ENCODE peak calls at places on chromosomes 11 and 22, in four cellular contexts. X is H9, A is IMR-90, R is H1. I is an unnamed sample. For H3K4me1, the result is how much of the 10 kb centered on the place peaks cover.

GRCh38 chr22:27195104-27195503 is 537.7 kb downstream of the MIAT start:
- DNase-seq in X (no peak), A (peak), R (no peak), I (no peak)

GRCh38 chr11:43367382-43368178 is 8.9 kb downstream of the TTC17 start:
- DNase-seq in X (no peak), A (peak), R (no peak), I (no peak)

GRCh38 chr22:19874307-19875060 is 19.8 kb upstream of the GNB1L start:
- DNase-seq in X (peak), A (no peak), R (peak), I (no peak)

GRCh38 chr11:10382518-10382917 is 72.5 kb upstream of the AMPD3 start:
- DNase-seq in X (peak), A (no peak), R (peak), I (peak)

GRCh38 chr11:30147293-30147692 is 83.5 kb upstream of the FSHB start:
- DNase-seq in X (no peak), A (no peak), R (no peak), I (no peak)

GRCh38 chr22:35177811-35178210 is 79.5 kb upstream of the HMGXB4 start:
- DNase-seq in X (peak), A (no peak), R (no peak), I (peak)

GRCh38 chr11:60953781-60954180 is 1.8 kb upstream of the SLC15A3 start:
- DNase-seq in X (no peak), A (peak), R (no peak), I (peak)

GRCh38 chr11:102279641-102280170 is 37.6 kb upstream of the BIRC3 start:
- DNase-seq in X (no peak), A (peak), R (no peak), I (no peak)

GRCh38 chr22:36562261-36562835 is 33.4 kb upstream of the EIF3D start:
- DNase-seq in X (no peak), A (peak), R (no peak), I (no peak)

GRCh38 chr11:88420165-88420781 is 82.7 kb upstream of the CTSC start:
- DNase-seq in X (no peak), A (peak), R (no peak), I (no peak)

GRCh38 chr22:26974914-26975313 is 317.5 kb downstream of the MIAT start:
- DNase-seq in X (no peak), A (no peak), R (no peak), I (no peak)

GRCh38 chr11:123475478-123475877 is 45.4 kb downstream of the GRAMD1B start:
- DNase-seq in X (no peak), A (peak), R (no peak), I (peak)

GRCh38 chr11:113974741-113975470 is at the start of gene HTR3A:
- DNase-seq in X (peak), A (no peak), R (peak), I (peak)

GRCh38 chr11:60477035-60477445 is 15.5 kb upstream of the MS4A12 start:
- DNase-seq in X (no peak), A (no peak), R (no peak), I (no peak)

GRCh38 chr11:93741882-93742226 is 382 bp downstream of the C11orf54 start:
- DNase-seq in X (no peak), A (peak), R (no peak), I (peak)

GRCh38 chr11:34331736-34332135 is 26.1 kb downstream of the ABTB2 start:
- DNase-seq in X (no peak), A (no peak), R (no peak), I (no peak)

DNA sequence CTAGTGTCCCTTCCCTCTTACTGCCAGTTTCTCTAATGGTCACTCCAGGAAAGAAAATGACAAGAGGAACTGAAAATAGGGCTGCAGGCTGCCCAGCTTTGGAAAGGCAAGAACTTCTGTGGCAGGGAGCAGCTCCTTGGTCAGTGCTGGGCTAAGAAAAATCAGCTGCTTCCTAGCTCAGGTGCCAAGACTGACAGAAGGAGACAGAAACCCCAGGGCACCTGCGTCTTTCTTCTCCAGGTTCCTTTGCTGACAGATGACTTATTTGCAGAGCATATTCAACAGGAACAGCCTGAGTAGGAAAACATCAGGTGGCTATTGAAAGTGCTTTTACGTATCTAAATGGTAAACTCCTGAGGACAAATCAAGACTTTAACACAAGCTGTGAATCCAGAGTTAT is 25.4 kb downstream of the MAML2 start:
- DNase-seq in X (no peak), A (no peak), R (no peak), I (no peak)
- H2BK5ac ChIP-seq in X (no peak), A (no peak), R (no peak), I (no peak)

GRCh38 chr11:97687106-97687505 is 1297.3 kb downstream of the JRKL start:
- DNase-seq in X (no peak), A (no peak), R (no peak), I (peak)
- H3K56ac ChIP-seq in X (no peak), A (no peak), R (no peak), I (no peak)

GRCh38 chr11:76793391-76793811 is 10.2 kb downstream of the TSKU start:
- DNase-seq in X (no peak), A (no peak), R (no peak), I (no peak)

GRCh38 chr11:76795285-76795935 is 12.3 kb downstream of the TSKU start:
- DNase-seq in X (no peak), A (no peak), R (peak), I (no peak)

GRCh38 chr11:76794371-76795284 is 11.5 kb downstream of the TSKU start:
- DNase-seq in X (peak), A (no peak), R (peak), I (no peak)

GRCh38 chr11:76792505-76793264 is 9.5 kb downstream of the TSKU start:
- DNase-seq in X (no peak), A (no peak), R (no peak), I (no peak)

DNA sequence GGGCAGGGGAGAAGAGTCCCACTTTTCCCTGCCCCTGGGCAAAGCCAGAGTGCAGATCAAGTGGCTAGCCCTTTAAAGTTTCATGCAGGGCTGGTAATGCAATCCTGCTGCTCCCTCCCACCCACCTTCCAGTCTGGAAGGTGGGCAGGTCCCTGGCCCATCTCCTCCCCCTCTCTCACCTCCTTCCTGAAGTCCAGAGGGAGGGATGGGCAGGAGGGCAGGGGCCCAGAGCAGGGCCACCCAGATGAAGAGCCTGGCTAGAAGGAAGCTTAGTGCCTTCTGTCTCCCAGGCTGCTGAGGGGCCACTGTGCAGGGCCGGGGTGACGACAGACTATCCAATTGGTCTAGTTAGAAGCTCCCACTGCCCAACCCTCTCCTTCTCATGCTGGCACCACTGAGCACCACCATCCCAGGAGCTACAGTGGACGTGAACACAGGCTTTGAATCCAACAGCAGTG is 10.7 kb downstream of the TSKU start:
- DNase-seq in X (peak), A (no peak), R (peak), I (no peak)
- H3K4me1 ChIP-seq in X (under half), A (under half), R (under half), I (under half)

DNA sequence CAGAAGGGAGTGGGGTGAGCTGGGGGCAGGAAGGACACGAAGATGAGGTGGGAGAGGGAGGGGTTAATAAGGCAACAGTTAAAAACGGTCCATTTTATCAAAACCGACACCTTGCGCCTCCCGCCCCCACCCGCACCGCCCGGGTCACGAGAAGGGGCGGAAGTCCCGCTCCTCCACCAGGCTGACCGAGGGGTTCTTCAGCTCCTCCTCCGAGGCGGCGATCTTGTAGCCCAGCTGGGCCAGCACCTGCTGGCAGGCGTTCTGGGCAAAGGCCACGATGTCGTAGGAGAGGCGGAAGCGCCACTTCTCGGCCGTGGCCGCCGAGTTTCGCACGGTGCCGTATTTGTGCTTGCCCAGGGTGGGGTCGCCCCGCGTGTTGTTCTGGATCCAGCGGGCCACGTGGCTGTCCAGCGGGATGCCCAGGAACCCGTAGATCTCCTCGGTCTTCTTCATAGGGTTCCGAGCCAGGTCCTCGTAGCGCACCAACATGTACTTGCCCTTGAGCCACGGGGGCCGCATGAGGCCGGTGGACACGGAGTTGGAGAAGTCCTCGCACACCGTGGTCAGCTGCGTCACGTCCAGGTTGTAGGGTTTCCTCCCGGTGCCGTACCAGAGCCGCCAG is 15.8 kb downstream of the CHST1 start:
- DNase-seq in X (no peak), A (no peak), R (peak), I (no peak)
- H2BK5ac ChIP-seq in X (no peak), A (no peak), R (no peak), I (no peak)

GRCh38 chr11:65362320-65362931 is 7.9 kb downstream of the TIGD3 start:
- DNase-seq in X (no peak), A (no peak), R (no peak), I (no peak)

GRCh38 chr11:65357856-65358356 is 3.4 kb downstream of the TIGD3 start:
- DNase-seq in X (no peak), A (no peak), R (no peak), I (no peak)

GRCh38 chr11:65366340-65366773 is 11.8 kb downstream of the TIGD3 start:
- DNase-seq in X (peak), A (peak), R (no peak), I (peak)

GRCh38 chr11:65362966-65363365 is 8.4 kb downstream of the TIGD3 start:
- DNase-seq in X (no peak), A (no peak), R (no peak), I (no peak)

DNA sequence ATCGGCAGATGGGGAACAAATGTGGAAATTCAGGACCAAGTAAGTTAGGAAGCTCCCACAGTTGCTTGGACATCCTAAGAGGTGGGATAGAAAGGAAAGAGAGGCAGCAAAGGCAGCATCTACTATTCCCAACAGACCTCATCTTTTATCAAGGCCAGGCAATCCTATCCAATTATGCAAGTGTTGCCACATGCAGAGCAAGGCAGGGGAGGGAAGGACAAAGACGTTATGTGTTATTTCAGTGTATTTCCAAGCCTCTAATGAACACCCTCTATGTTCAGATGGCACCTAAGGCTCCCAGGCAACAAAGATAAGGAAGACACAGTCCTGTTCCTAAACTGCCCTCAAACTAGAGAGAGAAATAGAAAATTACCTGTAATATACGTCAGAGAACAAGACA is 9.2 kb downstream of the TIGD3 start:
- DNase-seq in X (no peak), A (no peak), R (no peak), I (no peak)
- H3K56ac ChIP-seq in X (no peak), A (no peak), R (no peak), I (no peak)

DNA sequence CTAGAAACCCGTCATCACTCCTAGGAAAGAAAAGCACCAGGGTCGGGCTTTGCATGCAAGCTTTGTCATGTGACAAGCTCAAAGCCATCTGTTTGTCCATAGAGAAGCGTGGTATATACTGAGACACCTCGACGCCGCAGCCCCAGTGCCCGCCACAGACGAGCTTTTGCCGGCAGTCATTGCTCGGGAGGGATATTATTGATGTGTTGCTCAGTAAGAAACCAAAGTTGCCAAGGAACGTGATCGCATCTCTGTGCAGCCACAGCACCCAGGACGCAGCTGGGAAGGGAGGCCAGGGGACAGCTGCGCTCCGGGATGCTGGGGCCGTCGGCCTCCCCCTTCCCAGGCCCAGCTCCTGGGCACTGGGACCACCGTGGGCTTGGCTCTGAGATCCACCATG is 89.5 kb upstream of the KCNQ1OT1 start:
- DNase-seq in X (no peak), A (no peak), R (peak), I (no peak)
- H3K4me1 ChIP-seq in X (under half), A (under half), R (under half), I (under half)

GRCh38 chr11:78209478-78209877 is 20.8 kb downstream of the USP35 start:
- DNase-seq in X (no peak), A (no peak), R (no peak), I (no peak)
- H2BK5ac ChIP-seq in X (no peak), A (no peak), R (no peak), I (no peak)

GRCh38 chr22:23032681-23033080 is 37.6 kb upstream of the GNAZ start:
- DNase-seq in X (no peak), A (no peak), R (no peak), I (no peak)
- H3K56ac ChIP-seq in X (no peak), A (no peak), R (no peak), I (peak)

GRCh38 chr11:68007498-68008380 is 2.4 kb upstream of the ALDH3B1 start:
- DNase-seq in X (no peak), A (no peak), R (no peak), I (no peak)
- H3K4me1 ChIP-seq in X (under half), A (under half), R (under half), I (under half)

I was measured in mesendoderm.